ENCODE peak calls at places on chromosomes 2 and 18, in five cellular contexts. L is neural progenitor cell, C is SK-N-SH, N is GM23338, W is hepatocyte. G is an unnamed sample.
A peak's percentile ranks its signal among the peaks of the same experiment; 100 is the strongest.

GRCh38 chr2:240626531-240627300 is 1.4 kb downstream of the GPR35 start:
- DNase-seq in L (no peak), W (peak; percentile 53), C (peak; percentile 56), N (no peak), G (no peak)

GRCh38 chr2:219733106-219733505 is 105.7 kb downstream of the SLC4A3 start:
- DNase-seq in N (no peak), C (no peak), L (no peak), W (no peak), G (no peak)

GRCh38 chr18:70384181-70384790 is 95.4 kb downstream of the SOCS6 start:
- DNase-seq in L (no peak), N (no peak), C (no peak), W (peak; percentile 46), G (no peak)

GRCh38 chr18:13726972-13727331 is 479 bp downstream of the RNMT start:
- DNase-seq in W (peak; percentile 80), C (no peak), N (peak; percentile 66), L (peak; percentile 79), G (peak; percentile 26)

GRCh38 chr2:42906557-42907380 is 114.4 kb upstream of the HAAO start:
- DNase-seq in N (peak; percentile 50), W (peak; percentile 56), L (peak; percentile 60), C (peak; percentile 85), G (no peak)

GRCh38 chr2:86315084-86315483 is 22.3 kb downstream of the REEP1 start:
- DNase-seq in N (no peak), L (no peak), C (no peak), W (no peak), G (no peak)

GRCh38 chr2:227503433-227504406 is 31.8 kb downstream of the AGFG1 start:
- DNase-seq in W (peak; percentile 8), N (no peak), C (no peak), L (no peak), G (no peak)

GRCh38 chr2:86078801-86079545 is 26.7 kb downstream of the POLR1A start:
- DNase-seq in C (peak; percentile 31), N (no peak), L (peak; percentile 10), W (peak; percentile 38), G (peak; percentile 48)

GRCh38 chr2:190533968-190534309 is 583 bp downstream of the NEMP2 start:
- DNase-seq in N (no peak), C (no peak), L (no peak), W (peak; percentile 43), G (peak; percentile 71)

GRCh38 chr2:223148516-223148915 is 96.5 kb downstream of the KCNE4 start:
- DNase-seq in L (no peak), N (no peak), W (no peak), C (no peak), G (no peak)

GRCh38 chr2:237421542-237422047 is 7.6 kb upstream of the COL6A3 start:
- DNase-seq in L (peak; percentile 84), W (peak; percentile 81), C (peak; percentile 71), N (peak; percentile 92), G (peak; percentile 50)

GRCh38 chr2:69993708-69994107 is 32.3 kb upstream of the ASPRV1 start:
- DNase-seq in N (no peak), C (no peak), L (no peak), W (no peak), G (no peak)

GRCh38 chr2:3041841-3042600 is 335.6 kb downstream of the EIPR1 start:
- DNase-seq in W (no peak), C (peak; percentile 90), L (no peak), N (no peak), G (no peak)

GRCh38 chr2:11807156-11808015 is 61.0 kb downstream of the LPIN1 start:
- DNase-seq in L (no peak), C (no peak), N (no peak), W (no peak), G (no peak)

GRCh38 chr2:127664895-127665225 is 10.5 kb downstream of the LIMS2 start:
- DNase-seq in W (no peak), L (no peak), C (no peak), N (no peak), G (no peak)

GRCh38 chr2:127663566-127664064 is 11.7 kb downstream of the LIMS2 start:
- DNase-seq in N (no peak), W (no peak), L (no peak), C (no peak), G (no peak)

GRCh38 chr2:127664065-127664894 is 11.1 kb downstream of the LIMS2 start:
- DNase-seq in L (peak; percentile 74), C (no peak), N (peak; percentile 61), W (no peak), G (no peak)

GRCh38 chr2:127661949-127662510 is 13.3 kb downstream of the LIMS2 start:
- DNase-seq in C (no peak), L (no peak), W (no peak), N (no peak), G (no peak)

GRCh38 chr2:127662937-127663565 is 12.3 kb downstream of the LIMS2 start:
- DNase-seq in N (no peak), C (peak; percentile 79), W (no peak), L (no peak), G (no peak)
- TF ChIP-seq EZH2phosphoT487 in N (no peak), C (no peak), W (no peak), L (no peak), G (no peak)

DNA sequence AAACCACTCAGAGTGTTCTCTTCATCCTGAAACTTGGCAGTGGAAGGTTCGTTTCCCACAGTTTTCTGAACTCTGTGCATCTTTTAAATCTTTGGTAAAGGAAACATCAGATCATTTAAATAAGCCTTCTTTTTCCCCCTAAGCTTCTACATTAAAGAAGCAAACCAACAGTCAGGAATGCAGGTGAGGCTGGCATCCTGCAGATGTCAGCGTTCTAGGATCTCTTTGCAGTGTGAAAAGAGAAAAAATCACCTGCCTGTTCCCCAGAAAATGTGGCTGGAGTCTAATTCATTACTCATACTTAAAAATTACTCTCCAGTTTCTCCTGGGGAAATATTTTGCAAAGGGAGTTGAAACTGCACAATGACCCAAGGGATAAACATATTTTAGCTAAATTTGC is 64.5 kb upstream of the ZCCHC2 start:
- DNase-seq in L (no peak), C (no peak), W (no peak), N (peak; percentile 49), G (no peak)
- TF ChIP-seq CTCF in L (no peak), C (no peak), W (no peak), N (no peak), G (peak; percentile 36)

GRCh38 chr2:102059151-102059550 is 67.4 kb downstream of the IL1R2 start:
- DNase-seq in L (no peak), C (no peak), W (no peak), N (no peak), G (no peak)
- TF ChIP-seq EZH2phosphoT487 in L (no peak), C (no peak), W (no peak), N (no peak), G (no peak)

DNA sequence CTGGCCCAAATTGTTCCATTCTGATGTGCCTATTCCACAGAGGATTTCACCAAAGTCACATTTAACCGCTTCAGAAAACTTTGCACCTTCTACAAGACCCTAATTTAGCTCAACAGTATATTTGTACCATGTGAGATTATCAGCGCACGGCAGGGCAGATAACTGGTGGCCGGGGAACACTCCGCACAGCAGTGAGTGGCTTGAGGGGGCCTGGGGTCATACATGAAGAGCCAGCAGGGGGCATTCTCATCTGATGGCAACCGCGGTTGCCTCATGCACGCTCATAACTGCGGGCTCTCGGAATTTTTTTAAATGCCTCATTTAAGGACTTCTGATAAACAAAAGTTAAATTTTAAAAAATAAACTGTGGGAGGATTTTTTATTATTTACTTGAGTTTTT is 84.1 kb downstream of the BIN1 start:
- DNase-seq in C (no peak), W (no peak), L (no peak), N (no peak), G (no peak)
- TF ChIP-seq CTCF in C (no peak), W (no peak), L (no peak), N (no peak), G (peak; percentile 42)

GRCh38 chr2:30690126-30690561 is 117.1 kb downstream of the CAPN13 start:
- DNase-seq in W (no peak), C (no peak), N (no peak), L (no peak), G (no peak)
- TF ChIP-seq EZH2phosphoT487 in W (no peak), C (no peak), N (no peak), L (no peak), G (no peak)

GRCh38 chr18:32930695-32931301 is 158.0 kb upstream of the KLHL14 start:
- DNase-seq in L (peak; percentile 49), C (peak; percentile 58), W (peak; percentile 62), N (peak; percentile 71), G (peak; percentile 71)
- TF ChIP-seq CTCF in L (peak; percentile 73), C (peak; percentile 78), W (peak; percentile 60), N (peak; percentile 75), G (peak; percentile 74)

GRCh38 chr2:218166791-218167190 is at the start of gene CXCR1:
- DNase-seq in C (no peak), N (no peak), W (no peak), L (no peak), G (peak; percentile 22)
- TF ChIP-seq EZH2phosphoT487 in C (no peak), N (no peak), W (no peak), L (no peak), G (no peak)

GRCh38 chr18:42374961-42375360 is 419.9 kb downstream of the PIK3C3 start:
- DNase-seq in C (no peak), L (no peak), W (no peak), N (no peak), G (no peak)

DNA sequence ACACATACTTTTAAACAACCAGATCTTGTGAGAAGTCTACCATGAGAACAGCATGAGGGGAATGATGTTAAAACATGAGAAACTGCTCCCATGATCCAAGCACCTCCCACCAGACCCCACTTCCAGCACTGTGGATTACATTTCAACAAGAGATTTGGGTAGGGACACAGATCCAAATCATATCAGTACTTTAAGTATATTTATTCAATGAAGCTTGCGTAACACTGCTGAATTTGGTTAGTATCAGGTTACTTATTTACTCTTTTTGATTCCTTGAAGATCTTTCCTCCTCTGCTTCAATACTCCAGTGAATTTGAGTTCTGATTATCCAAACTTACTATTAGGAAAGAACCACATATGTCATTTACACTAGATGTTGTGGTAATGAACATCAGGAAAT is 418.6 kb downstream of the PIK3C3 start:
- DNase-seq in C (no peak), W (no peak), N (no peak), L (no peak), G (no peak)
- TF ChIP-seq CTCF in C (no peak), W (no peak), N (no peak), L (no peak), G (no peak)

G was measured in OCI-LY7.